ENCODE peak calls at places on chromosomes 1 and 21, in seven cellular contexts. One of them, this sample, is unnamed.

GRCh38 chr1:230309646-230310177 is 116.4 kb downstream of the PGBD5 start:
- DNase-seq in left ventricle myocardium inferior: no peak
- DNase-seq in NCI-H1436 treated with DMSO at 0.1 percent for 48 hours: no peak
- DNase-seq in NCI-H1105: no peak
- DNase-seq in uterus: no peak
- DNase-seq in D341Med: no peak
- DNase-seq in GM10248: no peak
- DNase-seq in this sample: no peak

GRCh38 chr1:228875741-228876140 is 140.5 kb downstream of the RHOU start:
- DNase-seq in left ventricle myocardium inferior: no peak
- DNase-seq in NCI-H1436 treated with DMSO at 0.1 percent for 48 hours: no peak
- DNase-seq in NCI-H1105: no peak
- DNase-seq in uterus: no peak
- DNase-seq in D341Med: no peak
- DNase-seq in GM10248: no peak
- DNase-seq in this sample: no peak

GRCh38 chr21:39604951-39605350 is 7.8 kb upstream of the B3GALT5 start:
- DNase-seq in left ventricle myocardium inferior: no peak
- DNase-seq in NCI-H1436 treated with DMSO at 0.1 percent for 48 hours: no peak
- DNase-seq in NCI-H1105: no peak
- DNase-seq in uterus: no peak
- DNase-seq in D341Med: no peak
- DNase-seq in GM10248: no peak
- DNase-seq in this sample: no peak

GRCh38 chr1:34985063-34985770 is at the start of gene TMEM35B:
- DNase-seq in left ventricle myocardium inferior: peak; percentile 74
- DNase-seq in NCI-H1436 treated with DMSO at 0.1 percent for 48 hours: no peak
- DNase-seq in NCI-H1105: peak; percentile 27
- DNase-seq in uterus: peak; percentile 57
- DNase-seq in D341Med: peak; percentile 70
- DNase-seq in GM10248: peak; percentile 86
- DNase-seq in this sample: peak; percentile 92

GRCh38 chr1:117616356-117616755 is 10.5 kb downstream of the TENT5C start:
- DNase-seq in left ventricle myocardium inferior: no peak
- DNase-seq in NCI-H1436 treated with DMSO at 0.1 percent for 48 hours: no peak
- DNase-seq in NCI-H1105: peak; percentile 66
- DNase-seq in uterus: peak; percentile 31
- DNase-seq in D341Med: no peak
- DNase-seq in GM10248: no peak
- DNase-seq in this sample: peak; percentile 65

GRCh38 chr1:47921935-47922415 is 75.2 kb downstream of the TRABD2B start:
- DNase-seq in left ventricle myocardium inferior: no peak
- DNase-seq in NCI-H1436 treated with DMSO at 0.1 percent for 48 hours: no peak
- DNase-seq in NCI-H1105: no peak
- DNase-seq in uterus: no peak
- DNase-seq in D341Med: no peak
- DNase-seq in GM10248: no peak
- DNase-seq in this sample: no peak

GRCh38 chr1:117928881-117929339 is 511 bp downstream of the GDAP2 start:
- DNase-seq in left ventricle myocardium inferior: peak; percentile 48
- DNase-seq in NCI-H1436 treated with DMSO at 0.1 percent for 48 hours: no peak
- DNase-seq in NCI-H1105: peak; percentile 21
- DNase-seq in uterus: peak; percentile 23
- DNase-seq in D341Med: no peak
- DNase-seq in GM10248: peak; percentile 32
- DNase-seq in this sample: peak; percentile 57

GRCh38 chr1:88847618-88848017 is 43.7 kb downstream of the GTF2B start:
- DNase-seq in left ventricle myocardium inferior: no peak
- DNase-seq in NCI-H1436 treated with DMSO at 0.1 percent for 48 hours: no peak
- DNase-seq in NCI-H1105: no peak
- DNase-seq in uterus: no peak
- DNase-seq in D341Med: no peak
- DNase-seq in GM10248: no peak
- DNase-seq in this sample: no peak

GRCh38 chr1:205013683-205014367 is 29.2 kb upstream of the CNTN2 start:
- DNase-seq in left ventricle myocardium inferior: peak; percentile 35
- DNase-seq in NCI-H1436 treated with DMSO at 0.1 percent for 48 hours: no peak
- DNase-seq in NCI-H1105: peak; percentile 67
- DNase-seq in uterus: peak; percentile 43
- DNase-seq in D341Med: peak; percentile 74
- DNase-seq in GM10248: no peak
- DNase-seq in this sample: peak; percentile 73